ENCODE peak calls at places on chromosomes 16 and 17, in seven cellular contexts. H is CD8-positive, alpha-beta T cell; P is central memory CD4-positive, alpha-beta T cell; E is anterior cingulate cortex; T is NCI-H510A; M is frontal cortex; A is NCI-H2171 treated with DMSO at 0.1 percent for 48 hours. W is an unnamed sample.

GRCh38 chr17:37339321-37339720 is 36.5 kb upstream of the C17orf78 start:
- DNase-seq in H (no peak), A (no peak), E (no peak), T (no peak), P (no peak), M (no peak), W (no peak)

GRCh38 chr17:39863918-39864746 is at the start of gene IKZF3:
- DNase-seq in H (peak), M (no peak), E (no peak), A (peak), T (peak), P (peak), W (peak)

GRCh38 chr17:49003557-49004511 is 6.6 kb downstream of the IGF2BP1 start:
- DNase-seq in H (no peak), P (no peak), T (no peak), E (no peak), A (no peak), M (no peak), W (no peak)

GRCh38 chr17:29138184-29138955 is 41.8 kb downstream of the MYO18A start:
- DNase-seq in A (peak), P (peak), T (no peak), M (no peak), H (peak), E (no peak), W (no peak)

GRCh38 chr17:62714016-62714777 is 86.7 kb downstream of the MRC2 start:
- DNase-seq in P (no peak), E (no peak), T (no peak), A (no peak), M (no peak), H (no peak), W (no peak)

GRCh38 chr17:83155128-83156081 is 76.0 kb downstream of the METRNL start:
- DNase-seq in H (no peak), A (no peak), E (no peak), P (no peak), M (no peak), T (no peak), W (no peak)

GRCh38 chr16:5938607-5939006 is 841.0 kb upstream of the EEF2KMT start:
- DNase-seq in P (no peak), A (no peak), T (no peak), M (no peak), H (no peak), E (no peak), W (no peak)

GRCh38 chr16:28087675-28088285 is 24.3 kb upstream of the GSG1L start:
- DNase-seq in P (no peak), E (no peak), T (no peak), A (no peak), M (no peak), H (no peak), W (no peak)

GRCh38 chr16:50310308-50311133 is 44.2 kb downstream of the ADCY7 start:
- DNase-seq in T (no peak), A (no peak), M (no peak), P (no peak), H (peak), E (no peak), W (no peak)

W was measured in DMS 273 treated with DMSO at 0.1 percent for 48 hours.